ENCODE peak calls at places on chromosome X, in four cellular contexts. O is GM12878, S is A549, I is K562. Y is an unnamed sample.

GRCh38 chrX:46653482-46653881 is 79.9 kb downstream of the CHST7 start:
- DNase-seq in O (no peak), S (peak), I (peak), Y (peak)

GRCh38 chrX:12894074-12894691 is 12.2 kb upstream of the TLR8 start:
- DNase-seq in O (no peak), S (peak), I (peak), Y (peak)

GRCh38 chrX:42752730-42753129 is 25.2 kb downstream of the PPP1R2C start:
- DNase-seq in S (no peak), I (no peak), O (no peak), Y (no peak)

GRCh38 chrX:153672531-153673397 is 849 bp downstream of the PNCK start:
- DNase-seq in S (no peak), I (peak), O (no peak), Y (no peak)

GRCh38 chrX:129701624-129702069 is 37.1 kb upstream of the XPNPEP2 start:
- DNase-seq in I (no peak), S (no peak), O (no peak), Y (no peak)

GRCh38 chrX:102976793-102977495 is 39.9 kb downstream of the RAB40AL start:
- DNase-seq in I (no peak), S (no peak), O (no peak), Y (no peak)

GRCh38 chrX:44748014-44748413 is 95.8 kb upstream of the DUSP21 start:
- DNase-seq in S (peak), I (no peak), O (no peak), Y (no peak)

GRCh38 chrX:109537324-109537665 is 651 bp downstream of the NXT2 start:
- DNase-seq in I (peak), O (no peak), S (peak), Y (peak)

GRCh38 chrX:140764401-140764919 is 54.9 kb downstream of the LINC00632 start:
- DNase-seq in O (no peak), I (no peak), S (peak), Y (no peak)

GRCh38 chrX:119155416-119156035 is 27.9 kb upstream of the KIAA1210 start:
- DNase-seq in I (peak), S (peak), O (no peak), Y (no peak)

GRCh38 chrX:18406531-18407266 is 18.7 kb upstream of the CDKL5 start:
- DNase-seq in I (no peak), O (no peak), S (no peak), Y (no peak)

GRCh38 chrX:154735695-154736393 is 15.0 kb downstream of the GAB3 start:
- DNase-seq in I (no peak), O (no peak), S (peak), Y (no peak)

GRCh38 chrX:13360146-13360545 is 40.3 kb upstream of the ATXN3L start:
- DNase-seq in O (no peak), S (no peak), I (no peak), Y (no peak)

GRCh38 chrX:83416273-83416672 is 91.8 kb upstream of the POU3F4 start:
- DNase-seq in O (no peak), I (no peak), S (no peak), Y (no peak)

GRCh38 chrX:30888526-30889146 is 418 bp downstream of the TAB3 start:
- DNase-seq in O (no peak), I (peak), S (no peak), Y (no peak)

GRCh38 chrX:31609130-31609529 is 537.3 kb upstream of the FTHL17 start:
- DNase-seq in I (no peak), O (no peak), S (peak), Y (no peak)

GRCh38 chrX:23246001-23246400 is 88.6 kb upstream of the PTCHD1 start:
- DNase-seq in I (no peak), S (no peak), O (no peak), Y (no peak)

GRCh38 chrX:19017271-19017670 is 33.4 kb upstream of the PHKA2 start:
- DNase-seq in O (no peak), S (peak), I (peak), Y (peak)

GRCh38 chrX:135629342-135629741 is 84.1 kb upstream of the CT45A1 start:
- DNase-seq in I (no peak), O (no peak), S (no peak), Y (no peak)

GRCh38 chrX:31130457-31131215 is 58.8 kb upstream of the FTHL17 start:
- DNase-seq in O (no peak), I (no peak), S (no peak), Y (no peak)

GRCh38 chrX:11267311-11267910 is 25.8 kb upstream of the AMELX start:
- DNase-seq in I (no peak), O (no peak), S (peak), Y (peak)

GRCh38 chrX:99750721-99751120 is 659.4 kb downstream of the PCDH19 start:
- DNase-seq in S (no peak), I (no peak), O (no peak), Y (no peak)

GRCh38 chrX:47169273-47169672 is 24.3 kb downstream of the RBM10 start:
- DNase-seq in I (no peak), O (no peak), S (no peak), Y (no peak)

GRCh38 chrX:124415115-124415798 is 68.9 kb downstream of the SH2D1A start:
- DNase-seq in S (no peak), I (no peak), O (no peak), Y (no peak)

GRCh38 chrX:151384807-151385206 is 12.2 kb upstream of the VMA21 start:
- DNase-seq in S (no peak), I (no peak), O (no peak), Y (no peak)

GRCh38 chrX:138058931-138059330 is 493.0 kb downstream of the ZIC3 start:
- DNase-seq in S (no peak), I (no peak), O (no peak), Y (no peak)

GRCh38 chrX:46722742-46723568 is 36.0 kb downstream of the SLC9A7 start:
- DNase-seq in S (no peak), O (no peak), I (no peak), Y (no peak)

GRCh38 chrX:16986169-16986568 is 39.7 kb downstream of the REPS2 start:
- DNase-seq in S (no peak), O (no peak), I (no peak), Y (no peak)

GRCh38 chrX:148958896-148959295 is 458.5 kb downstream of the AFF2 start:
- DNase-seq in O (no peak), I (no peak), S (peak), Y (no peak)

GRCh38 chrX:69021095-69021494 is 144.2 kb downstream of the PJA1 start:
- DNase-seq in O (no peak), I (no peak), S (no peak), Y (no peak)

GRCh38 chrX:69020316-69020715 is 144.9 kb downstream of the PJA1 start:
- DNase-seq in I (no peak), O (no peak), S (no peak), Y (no peak)

GRCh38 chrX:69021561-69021960 is 143.7 kb downstream of the PJA1 start:
- DNase-seq in S (no peak), O (no peak), I (no peak), Y (no peak)

GRCh38 chrX:69018416-69019072 is 146.7 kb downstream of the PJA1 start:
- DNase-seq in S (no peak), I (no peak), O (no peak), Y (no peak)

DNA sequence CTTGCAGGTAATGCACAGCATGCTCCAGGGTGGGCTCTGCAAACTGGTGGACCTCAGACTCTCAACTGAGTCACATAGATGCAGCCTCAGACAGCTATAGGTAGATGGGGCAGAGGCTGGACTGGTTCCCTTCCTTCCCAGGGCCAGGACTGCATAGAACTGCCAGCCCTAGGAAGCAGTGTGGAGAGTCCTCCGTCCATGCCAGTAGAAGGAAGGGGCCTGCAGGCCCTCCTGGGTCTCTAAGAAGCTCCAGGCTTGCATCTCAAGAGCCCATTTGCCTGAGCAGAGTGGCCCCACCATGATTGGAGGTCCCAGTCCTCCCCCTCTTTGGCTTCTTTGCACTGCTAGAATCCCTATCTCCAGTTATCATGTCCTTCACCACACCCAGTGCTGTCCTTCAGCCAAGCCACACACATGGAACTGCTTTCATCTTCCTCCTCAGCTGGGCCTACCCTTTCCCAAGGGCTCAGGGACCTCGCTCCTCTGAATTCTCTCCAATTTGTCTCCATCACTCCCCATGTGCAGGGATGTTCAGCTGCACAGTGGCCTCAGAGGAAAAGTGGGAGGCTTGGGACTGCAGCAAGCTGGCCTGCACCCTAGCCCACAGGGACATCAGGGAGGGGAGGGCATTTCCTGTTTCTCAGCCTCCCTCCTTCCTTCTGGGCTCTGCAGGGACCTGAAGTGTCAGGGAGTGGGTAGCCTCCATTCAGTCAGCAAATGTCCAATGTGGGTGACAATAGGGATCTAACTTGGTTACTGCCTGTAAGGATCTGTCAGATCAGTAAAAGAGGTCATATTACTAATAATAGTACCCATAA is 146.0 kb downstream of the PJA1 start:
- DNase-seq in I (no peak), S (no peak), O (no peak), Y (no peak)
- TF ChIP-seq POLR2AphosphoS2 in I (no peak), S (no peak), O (no peak), Y (no peak)

DNA sequence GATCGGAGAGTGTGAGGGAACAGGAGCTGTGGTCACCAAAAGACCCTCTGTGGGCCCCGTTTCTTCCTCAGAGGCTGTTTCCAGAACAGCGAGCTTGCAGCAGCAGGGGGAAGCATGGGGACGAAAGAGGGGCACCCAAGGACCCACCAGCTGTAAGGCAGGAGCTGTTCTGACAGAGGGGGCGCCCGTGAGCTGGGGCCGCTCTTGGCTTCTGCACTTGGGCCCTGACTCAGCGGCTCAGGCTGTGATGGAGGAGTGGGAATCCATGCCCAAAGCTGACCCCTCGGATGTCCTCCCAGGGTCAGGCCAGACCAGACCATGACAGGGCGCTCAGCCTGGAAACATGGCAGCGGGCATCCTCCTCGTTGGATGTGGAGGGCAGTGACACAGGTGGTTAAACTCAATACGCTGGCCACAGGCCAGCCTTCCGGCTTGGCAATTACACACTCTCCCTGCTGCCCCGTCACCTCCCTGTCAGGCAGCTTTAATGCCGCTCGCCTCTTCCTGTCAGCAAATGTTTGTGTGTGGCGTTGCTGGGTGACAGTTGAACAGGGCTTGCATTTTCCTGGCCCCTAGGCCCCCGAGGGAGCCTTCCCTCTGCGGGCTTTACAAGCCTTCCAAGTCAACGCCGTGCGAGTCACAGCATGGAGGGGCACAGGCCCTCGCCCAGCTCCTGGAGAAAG is 620.2 kb downstream of the BCOR start:
- DNase-seq in I (peak), S (no peak), O (no peak), Y (no peak)
- TF ChIP-seq POLR2AphosphoS2 in I (no peak), S (no peak), O (no peak), Y (no peak)

DNA sequence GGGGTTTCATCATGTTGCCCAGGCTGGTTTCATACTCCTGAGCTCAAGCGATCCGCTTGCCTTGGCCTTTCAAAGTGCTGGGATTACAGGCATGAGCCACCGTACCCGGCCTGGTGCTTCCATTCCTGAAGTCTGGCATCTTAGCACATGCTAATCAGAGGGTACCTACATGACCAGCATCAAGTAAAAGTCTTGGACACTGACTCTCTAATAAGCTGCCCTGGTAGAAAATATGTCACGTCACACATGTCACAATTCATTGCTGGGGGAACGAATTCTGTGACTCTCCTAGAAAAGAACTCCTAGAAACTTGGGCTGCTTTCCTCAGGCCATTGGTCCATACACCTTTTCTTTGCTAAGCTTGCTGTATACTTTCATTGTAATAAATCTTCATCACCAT is 19.1 kb upstream of the XAGE2 start:
- DNase-seq in S (no peak), I (no peak), O (no peak), Y (no peak)
- TF ChIP-seq POLR2AphosphoS2 in S (no peak), I (no peak), O (no peak), Y (no peak)

GRCh38 chrX:1215123-1215823 is 2.8 kb upstream of the CRLF2 start:
- DNase-seq in O (no peak), S (no peak), I (no peak), Y (no peak)
- TF ChIP-seq POLR2AphosphoS2 in O (no peak), S (no peak), I (no peak), Y (no peak)

Y was measured in HepG2.